ENCODE peak calls at places on chromosomes 3 and 15, in four cellular contexts. U is neural progenitor cell, Z is GM23248, X is GM23338. E is an unnamed sample. For H3F3A, the result is how much of the 10 kb centered on the place peaks cover.

GRCh38 chr3:78256123-78256522 is 1216.2 kb downstream of the ROBO2 start:
- DNase-seq in X (no peak), U (no peak), Z (no peak), E (no peak)

GRCh38 chr3:100438623-100438974 is 37.3 kb downstream of the LNP1 start:
- DNase-seq in U (no peak), Z (no peak), X (no peak), E (no peak)

GRCh38 chr3:138348950-138349739 is 766 bp downstream of the MRAS start:
- DNase-seq in X (peak), U (peak), Z (peak), E (no peak)

GRCh38 chr3:145089337-145089736 is 1071.6 kb downstream of the PLOD2 start:
- DNase-seq in U (no peak), X (no peak), Z (no peak), E (no peak)

GRCh38 chr3:42831321-42831713 is 22.1 kb downstream of the ACKR2 start:
- DNase-seq in Z (peak), U (peak), X (peak), E (no peak)

GRCh38 chr3:55089211-55089610 is 161.4 kb upstream of the LRTM1 start:
- DNase-seq in U (no peak), X (no peak), Z (peak), E (peak)

GRCh38 chr3:81728766-81729544 is 32.5 kb downstream of the GBE1 start:
- DNase-seq in X (no peak), Z (peak), U (no peak), E (no peak)

GRCh38 chr3:104460477-104461406 is 906.0 kb upstream of the ALCAM start:
- DNase-seq in Z (peak), X (peak), U (peak), E (no peak)

GRCh38 chr3:4687596-4687995 is 194.4 kb downstream of the ITPR1 start:
- DNase-seq in X (no peak), U (no peak), Z (no peak), E (no peak)

GRCh38 chr15:29676961-29677402 is 145.3 kb downstream of the TJP1 start:
- DNase-seq in X (no peak), U (peak), Z (peak), E (no peak)

GRCh38 chr3:72010044-72010443 is 225.1 kb upstream of the PROK2 start:
- DNase-seq in U (no peak), Z (peak), X (no peak), E (no peak)

GRCh38 chr3:78670087-78670486 is 1097.7 kb downstream of the ROBO1 start:
- DNase-seq in U (no peak), X (no peak), Z (no peak), E (no peak)

GRCh38 chr3:55000546-55000945 is 72.7 kb upstream of the LRTM1 start:
- DNase-seq in X (no peak), Z (peak), U (no peak), E (peak)

GRCh38 chr3:139105154-139105702 is 60.5 kb upstream of the PRR23C start:
- DNase-seq in X (no peak), Z (no peak), U (no peak), E (no peak)

GRCh38 chr3:38582941-38583645 is 66.4 kb downstream of the SCN5A start:
- DNase-seq in X (no peak), U (no peak), Z (no peak), E (no peak)

GRCh38 chr15:25066708-25067107 is 111.9 kb downstream of the SNRPN start:
- DNase-seq in Z (no peak), U (no peak), X (no peak), E (no peak)

GRCh38 chr15:99721104-99721778 is 12.0 kb downstream of the LYSMD4 start:
- DNase-seq in U (no peak), Z (no peak), X (no peak), E (no peak)

GRCh38 chr3:98171066-98171465 is 4.6 kb downstream of the OR5H15 start:
- DNase-seq in X (no peak), Z (no peak), U (no peak), E (no peak)

GRCh38 chr15:61654918-61655317 is 405.3 kb downstream of the VPS13C start:
- DNase-seq in Z (no peak), U (no peak), X (no peak), E (no peak)

GRCh38 chr15:75921732-75922703 is 18.3 kb downstream of the FBXO22 start:
- DNase-seq in U (peak), Z (peak), X (peak), E (peak)

GRCh38 chr3:160701490-160701889 is 24.5 kb downstream of the ARL14 start:
- DNase-seq in U (no peak), X (no peak), Z (no peak), E (no peak)

DNA sequence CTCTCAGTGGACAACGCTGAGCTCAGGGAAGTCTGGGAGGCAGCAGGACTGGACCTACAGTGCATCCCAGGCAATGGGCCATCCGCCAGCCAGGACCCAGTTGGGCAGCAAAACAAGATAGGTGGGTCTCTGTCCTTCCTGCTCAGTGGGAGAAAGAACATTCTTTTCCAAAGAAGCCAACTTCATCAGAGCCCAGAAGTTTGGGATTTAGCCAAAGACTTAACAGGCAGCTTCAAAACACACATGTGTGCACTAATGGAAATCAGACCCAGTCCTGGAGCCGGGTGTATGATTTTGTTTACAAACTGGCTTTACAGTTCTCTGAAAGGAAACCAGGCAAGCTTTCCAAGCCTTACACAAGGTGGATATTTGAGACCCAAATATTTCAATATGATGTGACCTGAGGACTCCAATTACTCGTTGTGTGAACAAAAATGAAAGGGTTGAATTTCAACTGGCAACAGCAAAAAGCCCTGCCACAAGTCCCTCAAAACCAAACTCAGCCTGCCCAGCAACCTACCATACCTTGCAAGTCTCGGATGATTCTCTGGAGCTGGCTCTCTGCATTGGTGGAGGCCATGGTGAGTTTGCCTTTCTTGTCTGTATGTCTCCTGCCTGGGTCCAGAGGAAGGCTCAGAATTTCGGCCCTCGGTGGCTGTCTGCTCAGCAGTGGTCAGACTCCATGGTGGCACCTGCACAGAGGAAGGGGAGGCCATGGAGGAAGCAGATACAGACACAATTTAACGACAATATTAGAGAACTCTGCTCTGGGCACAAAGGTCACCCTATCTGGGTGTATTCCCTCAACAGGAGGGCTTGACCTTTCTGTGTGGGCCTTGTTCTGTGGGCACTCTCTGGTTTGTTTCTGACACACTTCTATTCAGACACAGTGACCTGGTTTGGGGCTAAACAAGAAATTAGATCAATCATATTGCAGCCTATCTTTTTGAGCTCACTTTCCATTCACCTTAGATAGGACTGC is 11.0 kb downstream of the FYCO1 start:
- DNase-seq in U (no peak), X (no peak), Z (no peak), E (no peak)
- H3F3A ChIP-seq in U (under half), X (under half), Z (half or more), E (under half)

GRCh38 chr3:57597240-57597972 is at the start of gene ARF4:
- DNase-seq in X (peak), Z (peak), U (peak), E (peak)

GRCh38 chr3:57596495-57597239 is 477 bp downstream of the ARF4 start:
- DNase-seq in U (peak), Z (peak), X (peak), E (peak)

GRCh38 chr3:57592306-57592705 is 4.8 kb downstream of the ARF4 start:
- DNase-seq in Z (peak), X (no peak), U (no peak), E (no peak)

GRCh38 chr3:57594576-57594975 is 2.6 kb downstream of the ARF4 start:
- DNase-seq in X (no peak), U (no peak), Z (no peak), E (no peak)

DNA sequence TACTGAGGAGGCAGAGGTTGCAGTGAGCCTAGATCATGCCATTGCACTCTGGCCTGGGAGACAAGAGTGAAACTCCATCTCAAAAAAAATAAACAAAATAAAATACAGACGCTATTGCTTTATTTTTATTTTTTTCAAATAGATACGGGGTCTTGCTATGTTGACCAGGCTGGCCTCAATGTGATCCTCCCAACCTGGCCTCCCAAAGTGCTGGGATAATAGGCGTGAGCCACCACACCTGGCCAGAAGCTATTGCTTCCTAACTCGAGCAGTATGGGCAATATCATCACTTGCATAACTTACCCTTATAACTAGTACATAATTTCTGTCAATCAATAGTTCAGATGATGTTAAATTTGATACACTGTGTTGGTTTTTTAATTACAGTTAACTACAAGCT is 3.0 kb downstream of the ARF4 start:
- DNase-seq in Z (no peak), X (no peak), U (no peak), E (no peak)
- H3K4me3 ChIP-seq in Z (peak), X (no peak), U (no peak), E (peak)

DNA sequence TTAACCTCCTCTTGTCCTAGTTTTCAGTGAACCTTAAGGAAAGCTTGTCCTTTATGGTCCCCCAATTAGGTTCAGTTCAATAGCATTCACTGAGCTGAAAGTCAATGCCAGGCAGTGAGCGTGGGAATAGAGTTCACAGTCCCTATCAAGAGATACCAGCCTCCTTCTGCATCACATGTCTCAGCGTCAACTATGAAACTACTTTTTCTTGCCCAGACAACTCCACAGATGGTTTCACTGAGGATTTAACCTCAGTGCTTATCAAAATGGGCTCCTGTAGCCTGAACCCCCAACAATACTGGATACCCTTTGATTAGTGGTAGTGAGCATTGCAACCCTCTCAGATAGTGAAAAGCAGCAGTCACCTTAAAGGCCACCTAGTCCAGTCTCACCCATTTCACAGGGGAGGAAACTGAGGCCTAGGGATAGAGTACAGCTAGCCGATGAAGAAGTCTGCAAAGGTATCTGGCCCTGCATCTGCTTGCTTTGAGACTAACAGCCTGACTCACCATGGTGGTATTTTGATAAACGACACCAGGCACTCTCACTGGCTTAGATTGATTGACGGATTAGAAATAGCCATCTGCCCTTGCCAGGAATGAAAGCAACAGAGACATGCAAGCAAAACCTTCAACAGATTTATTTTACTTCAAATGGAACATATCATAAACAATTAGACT is 1.6 kb upstream of the UBA3 start:
- DNase-seq in X (peak), Z (no peak), U (no peak), E (no peak)
- H3F3A ChIP-seq in X (under half), Z (under half), U (under half), E (under half)

GRCh38 chr3:66989241-66989640 is 8.9 kb upstream of the KBTBD8 start:
- DNase-seq in U (peak), Z (no peak), X (peak), E (no peak)

GRCh38 chr3:66986406-66986805 is 11.7 kb upstream of the KBTBD8 start:
- DNase-seq in X (no peak), Z (no peak), U (no peak), E (no peak)

GRCh38 chr3:66991478-66991877 is 6.6 kb upstream of the KBTBD8 start:
- DNase-seq in Z (peak), U (no peak), X (no peak), E (peak)

GRCh38 chr3:66993082-66993481 is 5.0 kb upstream of the KBTBD8 start:
- DNase-seq in U (no peak), X (peak), Z (no peak), E (no peak)

GRCh38 chr3:66989860-66990696 is 8.0 kb upstream of the KBTBD8 start:
- DNase-seq in X (peak), Z (peak), U (no peak), E (peak)
- H3K4me3 ChIP-seq in X (peak), Z (peak), U (no peak), E (peak)

E was measured in PC-9.